ENCODE peak calls at places on chromosomes 2 and 18, in six cellular contexts. D is astrocyte of the spinal cord; I is HFF-Myc; E is dorsolateral prefrontal cortex; B is CD8-positive, alpha-beta T cell; L is A549. S is an unnamed sample.

GRCh38 chr2:68103656-68104055 is 40.9 kb upstream of the C1D start:
- DNase-seq in D (no peak), I (no peak), E (no peak), B (no peak), L (no peak), S (no peak)

GRCh38 chr2:56077352-56077915 is 106.4 kb upstream of the CCDC85A start:
- DNase-seq in D (peak; percentile 12), I (no peak), E (no peak), B (no peak), L (peak; percentile 43), S (no peak)

GRCh38 chr2:207148025-207148424 is 17.7 kb downstream of the KLF7 start:
- DNase-seq in D (peak; percentile 23), I (no peak), E (no peak), B (no peak), L (no peak), S (no peak)

GRCh38 chr2:37776487-37776886 is 105.0 kb upstream of the CDC42EP3 start:
- DNase-seq in D (peak; percentile 88), I (peak; percentile 61), E (no peak), B (no peak), L (peak; percentile 60), S (no peak)

GRCh38 chr2:60675309-60675708 is 80.8 kb upstream of the PAPOLG start:
- DNase-seq in D (no peak), I (no peak), E (no peak), B (no peak), L (no peak), S (no peak)

GRCh38 chr2:85318222-85319182 is 9.3 kb downstream of the TGOLN2 start:
- DNase-seq in D (peak; percentile 59), I (peak; percentile 73), E (no peak), B (peak; percentile 27), L (no peak), S (no peak)

GRCh38 chr18:26549486-26550435 is 1.4 kb upstream of the KCTD1 start:
- DNase-seq in D (peak; percentile 71), I (peak; percentile 47), E (no peak), B (no peak), L (peak; percentile 33), S (peak; percentile 17)

GRCh38 chr2:72007402-72007801 is 140.3 kb downstream of the CYP26B1 start:
- DNase-seq in D (no peak), I (no peak), E (no peak), B (no peak), L (no peak), S (no peak)

GRCh38 chr2:240255165-240255491 is 114.7 kb upstream of the OTOS start:
- DNase-seq in D (no peak), I (no peak), E (no peak), B (no peak), L (no peak), S (no peak)

GRCh38 chr2:239304533-239305221 is 96.1 kb downstream of the HDAC4 start:
- DNase-seq in D (no peak), I (no peak), E (peak; percentile 26), B (no peak), L (no peak), S (peak; percentile 14)

GRCh38 chr2:810397-810796 is 133.2 kb upstream of the TMEM18 start:
- DNase-seq in D (no peak), I (no peak), E (no peak), B (no peak), L (no peak), S (no peak)

GRCh38 chr2:226782092-226782713 is 17.4 kb downstream of the IRS1 start:
- DNase-seq in D (peak; percentile 91), I (no peak), E (no peak), B (no peak), L (no peak), S (no peak)

DNA sequence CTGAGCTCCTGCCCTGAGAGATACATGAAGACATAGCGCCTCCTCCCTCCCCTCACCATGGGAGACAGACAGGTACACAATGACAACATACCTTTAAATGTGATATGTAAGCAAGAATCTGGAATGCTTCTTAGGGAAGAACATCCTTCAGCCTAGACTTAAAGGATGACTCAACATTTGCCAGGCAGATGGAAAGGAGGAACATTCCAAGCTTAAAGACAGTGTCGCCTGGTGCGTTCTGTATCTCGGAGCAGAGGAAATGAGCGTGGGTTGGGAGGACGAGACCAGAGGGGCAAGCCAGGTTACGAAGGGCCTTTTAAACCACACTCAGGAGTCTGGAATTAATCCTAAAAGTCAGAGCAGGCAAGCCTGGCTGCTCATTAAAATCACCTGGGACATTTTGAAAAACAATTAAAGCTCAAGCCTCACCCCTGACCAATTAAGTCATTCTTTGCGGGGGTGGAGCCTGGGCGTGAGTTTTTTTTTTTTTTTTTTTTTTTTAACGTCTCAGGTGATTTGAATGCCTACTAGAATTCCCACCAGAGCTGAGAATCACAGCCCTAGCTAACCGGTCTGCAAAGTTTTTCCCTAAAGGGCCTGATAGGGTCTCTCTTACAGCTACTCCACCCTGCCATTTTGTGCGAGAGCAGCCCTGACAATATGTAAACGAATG is 131.2 kb upstream of the SEC11C start:
- DNase-seq in D (peak; percentile 51), I (peak; percentile 63), E (no peak), B (no peak), L (peak; percentile 77), S (no peak)
- TF ChIP-seq CTCF in D (no peak), I (no peak), E (no peak), B (no peak), L (peak; percentile 18), S (no peak)

GRCh38 chr18:35993013-35993412 is 20.5 kb downstream of the RMP24 start:
- DNase-seq in D (no peak), I (no peak), E (no peak), B (no peak), L (no peak), S (no peak)

GRCh38 chr18:35999925-36000324 is 27.4 kb downstream of the RMP24 start:
- DNase-seq in D (no peak), I (no peak), E (no peak), B (no peak), L (no peak), S (no peak)

GRCh38 chr18:35998967-35999366 is 26.5 kb downstream of the RMP24 start:
- DNase-seq in D (no peak), I (no peak), E (no peak), B (no peak), L (no peak), S (no peak)
- TF ChIP-seq CTCF in D (peak; percentile 37), I (peak; percentile 40), E (no peak), B (no peak), L (no peak), S (no peak)

DNA sequence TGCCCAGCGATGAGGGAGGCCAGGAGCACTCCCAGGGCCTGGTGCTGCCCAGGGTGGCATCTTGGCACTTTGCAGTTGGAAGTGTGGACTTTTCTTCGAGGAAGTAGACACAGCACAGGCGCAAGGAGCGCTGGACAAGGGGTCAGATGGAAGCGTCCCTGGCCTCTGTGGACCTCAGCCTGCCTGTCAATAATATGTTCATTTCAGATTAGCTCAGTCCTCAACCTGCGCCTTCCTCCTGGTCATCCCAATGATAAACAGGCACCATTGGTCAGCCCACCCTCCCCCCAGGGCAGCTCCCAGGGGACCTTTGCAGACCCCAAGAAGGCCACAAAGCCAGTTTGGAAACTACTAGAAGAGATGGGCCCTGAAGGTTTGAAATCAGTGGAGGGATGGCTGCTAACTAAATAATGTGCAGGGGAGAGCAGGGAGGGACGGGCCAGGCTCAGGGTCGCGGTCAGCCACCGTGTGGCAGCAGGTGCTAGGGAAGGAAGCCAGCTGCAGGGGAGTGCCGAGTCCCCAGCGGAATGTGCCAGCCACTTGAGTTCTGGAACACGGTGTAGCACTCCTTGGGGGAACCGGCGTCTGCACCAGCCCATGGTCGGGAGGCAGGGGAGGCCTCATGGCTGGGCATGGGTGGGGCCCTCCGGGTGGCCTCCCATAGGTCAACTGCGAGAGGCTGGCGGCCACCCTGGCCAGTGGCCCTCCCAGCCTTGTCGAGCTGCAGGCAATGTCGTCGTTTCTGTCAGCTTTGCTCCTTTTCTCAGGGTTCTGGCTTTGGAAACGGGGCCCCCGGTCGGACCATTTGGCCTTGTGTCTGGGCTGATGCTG is 59.9 kb downstream of the ADI1 start:
- DNase-seq in D (no peak), I (no peak), E (no peak), B (no peak), L (no peak), S (no peak)
- TF ChIP-seq CTCF in D (no peak), I (no peak), E (no peak), B (no peak), L (no peak), S (no peak)

GRCh38 chr18:74459877-74460276 is 2.8 kb upstream of the DIPK1C start:
- DNase-seq in D (no peak), I (no peak), E (no peak), B (no peak), L (peak; percentile 32), S (no peak)
- TF ChIP-seq CTCF in D (peak; percentile 21), I (peak; percentile 41), E (no peak), B (no peak), L (no peak), S (no peak)

DNA sequence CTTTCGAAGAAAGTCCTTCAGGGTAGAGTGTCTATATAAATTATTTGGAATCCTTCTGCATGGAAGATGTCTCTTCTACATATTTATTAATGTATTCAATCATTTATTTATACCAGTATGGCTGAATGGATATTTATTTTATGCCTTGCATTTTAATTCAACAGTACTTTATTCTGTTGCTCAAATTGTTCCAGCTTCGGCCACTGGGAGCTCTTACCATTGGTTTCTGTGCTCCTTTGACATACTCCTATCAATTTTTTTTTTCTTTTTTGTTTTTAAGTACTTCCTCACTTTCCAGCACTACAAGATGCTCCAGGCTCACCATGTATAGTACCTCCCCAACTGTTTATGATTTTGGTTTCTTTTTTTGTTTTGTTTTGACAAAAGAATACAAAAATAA is 39.4 kb upstream of the WIPF1 start:
- DNase-seq in D (no peak), I (no peak), E (no peak), B (no peak), L (no peak), S (no peak)
- TF ChIP-seq CTCF in D (no peak), I (no peak), E (no peak), B (no peak), L (no peak), S (no peak)

GRCh38 chr2:83817511-83817910 is 641.6 kb downstream of the SUCLG1 start:
- DNase-seq in D (no peak), I (no peak), E (no peak), B (no peak), L (no peak), S (no peak)
- TF ChIP-seq CTCF in D (no peak), I (no peak), E (peak; percentile 27), B (no peak), L (peak; percentile 11), S (no peak)

DNA sequence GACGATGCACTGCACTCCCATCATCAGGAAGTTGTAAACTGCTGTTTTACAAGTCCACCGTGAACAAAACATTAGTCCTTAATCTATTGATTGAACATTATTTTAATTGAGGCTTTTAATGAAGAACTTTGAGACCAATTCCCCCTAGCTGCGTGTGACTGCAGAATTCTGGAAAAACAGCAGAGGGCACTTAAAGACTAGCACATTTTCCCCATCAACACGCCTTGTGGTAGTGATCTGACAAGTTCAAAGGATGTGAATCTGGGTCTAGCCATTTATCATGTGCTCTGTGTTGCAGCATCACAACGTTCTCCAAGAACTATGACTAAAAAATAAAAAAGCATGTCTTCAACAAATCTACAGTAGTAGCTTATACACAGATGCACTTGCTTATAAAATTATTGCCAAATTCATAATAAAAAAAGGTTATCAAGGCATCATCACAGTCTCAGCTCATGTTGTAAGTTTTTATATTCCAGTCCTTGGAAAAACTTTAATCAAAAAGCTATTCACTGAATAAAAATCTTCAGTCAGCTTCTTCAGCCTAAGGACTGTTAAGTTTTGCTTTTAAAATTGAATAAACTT is 35.8 kb downstream of the SKOR2 start:
- DNase-seq in D (peak; percentile 52), I (peak; percentile 25), E (peak; percentile 34), B (no peak), L (peak; percentile 11), S (no peak)
- TF ChIP-seq CTCF in D (peak; percentile 63), I (peak; percentile 60), E (peak; percentile 84), B (no peak), L (peak; percentile 53), S (no peak)